ENCODE peak calls at places on chromosomes 7 and 10, in five cellular contexts. H is neural progenitor cell; M is activated CD4-positive, alpha-beta T cell treated with anti-CD3 and anti-CD28 coated beads, Interleukin-2, amount 50 U/mL, for 4 hours; S is substantia nigra; B is Panc1. Q is an unnamed sample.

GRCh38 chr7:95693551-95694333 is 78.6 kb upstream of the DYNC1I1 start:
- DNase-seq in H (no peak), B (no peak), S (no peak), M (no peak), Q (no peak)

GRCh38 chr10:97611473-97611872 is 21.8 kb downstream of the MORN4 start:
- DNase-seq in H (no peak), M (no peak), B (no peak), S (no peak), Q (no peak)

GRCh38 chr7:39153647-39154046 is 175.9 kb downstream of the POU6F2 start:
- DNase-seq in H (peak), B (no peak), S (no peak), M (no peak), Q (no peak)

GRCh38 chr10:62961951-62962523 is 145.9 kb upstream of the EGR2 start:
- DNase-seq in H (peak), B (no peak), M (no peak), S (no peak), Q (no peak)

GRCh38 chr7:24669971-24670591 is 87.2 kb downstream of the GSDME start:
- DNase-seq in B (no peak), S (no peak), H (peak), M (no peak), Q (no peak)

GRCh38 chr7:22319424-22320403 is 37.2 kb downstream of the RAPGEF5 start:
- DNase-seq in S (no peak), M (no peak), B (no peak), H (peak), Q (no peak)

GRCh38 chr7:36970551-36971514 is 246.5 kb upstream of the AOAH start:
- DNase-seq in B (no peak), M (no peak), S (no peak), H (no peak), Q (no peak)

GRCh38 chr10:100129424-100129823 is 47.8 kb upstream of the CPN1 start:
- DNase-seq in M (no peak), B (no peak), S (no peak), H (no peak), Q (no peak)

GRCh38 chr7:141430426-141431142 is 120.6 kb upstream of the AGK start:
- DNase-seq in H (peak), M (no peak), S (no peak), B (no peak), Q (no peak)

GRCh38 chr7:104328970-104329825 is 795 bp downstream of the LHFPL3 start:
- DNase-seq in M (no peak), H (peak), S (no peak), B (no peak), Q (no peak)

GRCh38 chr10:132878730-132879407 is 63.5 kb downstream of the CFAP46 start:
- DNase-seq in S (no peak), H (no peak), M (no peak), B (no peak), Q (no peak)

GRCh38 chr7:132607656-132608055 is 31.4 kb upstream of the PLXNA4 start:
- DNase-seq in M (no peak), B (no peak), H (no peak), S (no peak), Q (no peak)

GRCh38 chr7:111650456-111650999 is 88.2 kb upstream of the IMMP2L start:
- DNase-seq in H (no peak), S (no peak), B (peak), M (no peak), Q (no peak)

GRCh38 chr7:157310676-157311185 is 26.1 kb upstream of the DNAJB6 start:
- DNase-seq in B (no peak), H (no peak), S (no peak), M (no peak), Q (no peak)

GRCh38 chr7:112260941-112261340 is 54.4 kb downstream of the ZNF277 start:
- DNase-seq in S (no peak), M (no peak), B (no peak), H (peak), Q (no peak)

GRCh38 chr7:71780282-71780681 is 631.9 kb downstream of the CALN1 start:
- DNase-seq in M (no peak), H (peak), B (no peak), S (no peak), Q (no peak)

GRCh38 chr10:129939416-129940275 is 24.4 kb downstream of the EBF3 start:
- DNase-seq in S (no peak), B (no peak), H (no peak), M (no peak), Q (no peak)

GRCh38 chr10:129320340-129320739 is 146.7 kb upstream of the MGMT start:
- DNase-seq in S (no peak), B (no peak), H (no peak), M (no peak), Q (no peak)

GRCh38 chr10:119078422-119079179 is 2.0 kb downstream of the EIF3A start:
- DNase-seq in S (no peak), H (no peak), B (no peak), M (no peak), Q (no peak)